ENCODE peak calls at places on chromosomes 16 and 17, in six cellular contexts. One of them, this sample, is unnamed.

GRCh38 chr17:17783825-17784598 is 52.8 kb downstream of the SREBF1 start:
- DNase-seq in A549: no peak
- DNase-seq in GM12865: peak
- DNase-seq in GM12864: no peak
- DNase-seq in lower lobe of right lung: no peak
- DNase-seq in fibroblast of pulmonary artery: peak
- DNase-seq in this sample: no peak

GRCh38 chr17:75031972-75032895 is 14.5 kb downstream of the ATP5PD start:
- DNase-seq in A549: peak
- DNase-seq in GM12865: no peak
- DNase-seq in GM12864: no peak
- DNase-seq in lower lobe of right lung: peak
- DNase-seq in fibroblast of pulmonary artery: peak
- DNase-seq in this sample: peak

GRCh38 chr16:85963746-85964370 is 64.9 kb downstream of the IRF8 start:
- DNase-seq in A549: no peak
- DNase-seq in GM12865: no peak
- DNase-seq in GM12864: no peak
- DNase-seq in lower lobe of right lung: peak
- DNase-seq in fibroblast of pulmonary artery: peak
- DNase-seq in this sample: no peak

GRCh38 chr17:65324574-65324973 is 187.4 kb downstream of the RGS9 start:
- DNase-seq in A549: no peak
- DNase-seq in GM12865: no peak
- DNase-seq in GM12864: no peak
- DNase-seq in lower lobe of right lung: no peak
- DNase-seq in fibroblast of pulmonary artery: no peak
- DNase-seq in this sample: no peak

GRCh38 chr17:64661731-64661980 is 451 bp downstream of the SMURF2 start:
- DNase-seq in A549: no peak
- DNase-seq in GM12865: no peak
- DNase-seq in GM12864: no peak
- DNase-seq in lower lobe of right lung: no peak
- DNase-seq in fibroblast of pulmonary artery: no peak
- DNase-seq in this sample: no peak

GRCh38 chr16:12951392-12951791 is 50.0 kb downstream of the SHISA9 start:
- DNase-seq in A549: no peak
- DNase-seq in GM12865: no peak
- DNase-seq in GM12864: no peak
- DNase-seq in lower lobe of right lung: no peak
- DNase-seq in fibroblast of pulmonary artery: no peak
- DNase-seq in this sample: no peak

GRCh38 chr17:65634533-65634932 is 73.1 kb upstream of the AXIN2 start:
- DNase-seq in A549: peak
- DNase-seq in GM12865: no peak
- DNase-seq in GM12864: no peak
- DNase-seq in lower lobe of right lung: no peak
- DNase-seq in fibroblast of pulmonary artery: no peak
- DNase-seq in this sample: no peak

GRCh38 chr17:61455754-61456681 is 3.8 kb downstream of the TBX4 start:
- DNase-seq in A549: no peak
- DNase-seq in GM12865: no peak
- DNase-seq in GM12864: no peak
- DNase-seq in lower lobe of right lung: no peak
- DNase-seq in fibroblast of pulmonary artery: no peak
- DNase-seq in this sample: no peak

GRCh38 chr16:68503334-68503733 is 35.8 kb upstream of the ZFP90 start:
- DNase-seq in A549: no peak
- DNase-seq in GM12865: no peak
- DNase-seq in GM12864: no peak
- DNase-seq in lower lobe of right lung: peak
- DNase-seq in fibroblast of pulmonary artery: no peak
- DNase-seq in this sample: no peak

GRCh38 chr16:31700530-31701388 is 172.8 kb upstream of the ZNF267 start:
- DNase-seq in A549: peak
- DNase-seq in GM12865: peak
- DNase-seq in GM12864: no peak
- DNase-seq in lower lobe of right lung: peak
- DNase-seq in fibroblast of pulmonary artery: peak
- DNase-seq in this sample: peak

GRCh38 chr17:301681-302299 is 50.8 kb downstream of the RPH3AL start:
- DNase-seq in A549: no peak
- DNase-seq in GM12865: no peak
- DNase-seq in GM12864: no peak
- DNase-seq in lower lobe of right lung: peak
- DNase-seq in fibroblast of pulmonary artery: no peak
- DNase-seq in this sample: no peak

GRCh38 chr16:85157813-85158701 is 45.8 kb upstream of the CIBAR2 start:
- DNase-seq in A549: no peak
- DNase-seq in GM12865: peak
- DNase-seq in GM12864: no peak
- DNase-seq in lower lobe of right lung: no peak
- DNase-seq in fibroblast of pulmonary artery: no peak
- DNase-seq in this sample: peak

GRCh38 chr16:11133344-11133921 is 122.6 kb downstream of the SOCS1 start:
- DNase-seq in A549: no peak
- DNase-seq in GM12865: no peak
- DNase-seq in GM12864: no peak
- DNase-seq in lower lobe of right lung: peak
- DNase-seq in fibroblast of pulmonary artery: peak
- DNase-seq in this sample: no peak

GRCh38 chr17:45821147-45821546 is 23.5 kb upstream of the SPPL2C start:
- DNase-seq in A549: no peak
- DNase-seq in GM12865: no peak
- DNase-seq in GM12864: no peak
- DNase-seq in lower lobe of right lung: no peak
- DNase-seq in fibroblast of pulmonary artery: no peak
- DNase-seq in this sample: no peak

GRCh38 chr16:24536671-24537070 is 2.7 kb upstream of the RBBP6 start:
- DNase-seq in A549: no peak
- DNase-seq in GM12865: no peak
- DNase-seq in GM12864: no peak
- DNase-seq in lower lobe of right lung: no peak
- DNase-seq in fibroblast of pulmonary artery: no peak
- DNase-seq in this sample: no peak

GRCh38 chr16:71460246-71460645 is 1.8 kb downstream of the ZNF23 start:
- DNase-seq in A549: no peak
- DNase-seq in GM12865: no peak
- DNase-seq in GM12864: no peak
- DNase-seq in lower lobe of right lung: no peak
- DNase-seq in fibroblast of pulmonary artery: peak
- DNase-seq in this sample: no peak

GRCh38 chr16:47230296-47230695 is 86.6 kb upstream of the NETO2 start:
- DNase-seq in A549: no peak
- DNase-seq in GM12865: no peak
- DNase-seq in GM12864: no peak
- DNase-seq in lower lobe of right lung: no peak
- DNase-seq in fibroblast of pulmonary artery: no peak
- DNase-seq in this sample: no peak

GRCh38 chr17:55320594-55321506 is 56.1 kb downstream of the HLF start:
- DNase-seq in A549: no peak
- DNase-seq in GM12865: no peak
- DNase-seq in GM12864: no peak
- DNase-seq in lower lobe of right lung: no peak
- DNase-seq in fibroblast of pulmonary artery: no peak
- DNase-seq in this sample: no peak

GRCh38 chr16:53913082-53913870 is 209.3 kb downstream of the FTO start:
- DNase-seq in A549: peak
- DNase-seq in GM12865: no peak
- DNase-seq in GM12864: no peak
- DNase-seq in lower lobe of right lung: no peak
- DNase-seq in fibroblast of pulmonary artery: peak
- DNase-seq in this sample: no peak

GRCh38 chr16:89162314-89162713 is 9.2 kb upstream of the CDH15 start:
- DNase-seq in A549: no peak
- DNase-seq in GM12865: no peak
- DNase-seq in GM12864: no peak
- DNase-seq in lower lobe of right lung: no peak
- DNase-seq in fibroblast of pulmonary artery: no peak
- DNase-seq in this sample: no peak

GRCh38 chr17:82160081-82160480 is 52.6 kb downstream of the CCDC57 start:
- DNase-seq in A549: no peak
- DNase-seq in GM12865: no peak
- DNase-seq in GM12864: no peak
- DNase-seq in lower lobe of right lung: no peak
- DNase-seq in fibroblast of pulmonary artery: peak
- DNase-seq in this sample: no peak

GRCh38 chr17:74280093-74280513 is 6.1 kb downstream of the DNAI2 start:
- DNase-seq in A549: no peak
- DNase-seq in GM12865: peak
- DNase-seq in GM12864: peak
- DNase-seq in lower lobe of right lung: peak
- DNase-seq in fibroblast of pulmonary artery: no peak
- DNase-seq in this sample: peak

GRCh38 chr17:14165672-14166071 is 71.0 kb downstream of the CDRT15 start:
- DNase-seq in A549: no peak
- DNase-seq in GM12865: no peak
- DNase-seq in GM12864: no peak
- DNase-seq in lower lobe of right lung: no peak
- DNase-seq in fibroblast of pulmonary artery: no peak
- DNase-seq in this sample: no peak
- TF ChIP-seq CTCF in A549: no peak
- TF ChIP-seq CTCF in GM12865: no peak
- TF ChIP-seq CTCF in GM12864: no peak
- TF ChIP-seq CTCF in lower lobe of right lung: no peak
- TF ChIP-seq CTCF in fibroblast of pulmonary artery: no peak
- TF ChIP-seq CTCF in this sample: no peak

DNA sequence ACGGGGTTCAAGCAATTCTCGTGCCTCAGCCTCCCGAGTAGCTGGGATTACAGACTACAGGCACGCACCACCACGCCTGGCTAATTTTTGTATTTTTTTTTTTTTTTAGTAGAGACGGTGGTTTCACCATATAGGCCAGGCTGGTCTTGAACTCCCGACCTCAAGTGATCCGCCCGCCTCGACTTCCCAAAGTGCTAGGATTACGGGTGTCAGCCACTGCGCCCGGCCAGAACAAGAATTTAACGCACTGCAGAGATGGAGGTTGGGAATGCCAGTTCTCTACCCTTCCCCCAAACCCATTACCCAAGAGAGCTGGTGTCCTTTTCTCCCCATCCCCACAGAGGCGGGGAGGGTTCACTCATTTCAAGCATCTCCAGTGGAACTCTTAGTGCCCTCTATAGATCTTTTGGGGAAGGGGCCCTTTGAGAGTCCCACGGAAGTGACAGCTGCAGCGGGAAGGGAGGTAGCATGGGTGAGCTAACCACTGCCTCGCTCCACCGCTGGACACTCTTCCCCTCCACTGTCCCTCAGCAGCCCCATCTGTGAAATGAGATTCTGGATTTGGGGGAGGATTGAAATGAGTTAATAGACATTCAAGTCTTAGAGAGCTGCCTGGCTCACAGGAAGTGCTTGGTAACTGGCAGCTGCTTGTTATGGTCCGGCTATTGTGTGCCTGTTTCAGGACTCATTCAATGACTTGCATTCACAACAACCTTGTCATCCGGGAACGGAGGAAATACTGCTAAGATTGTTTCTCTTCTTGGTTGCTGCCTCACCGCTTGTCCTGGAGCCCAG is 3.5 kb upstream of the UBALD2 start:
- DNase-seq in A549: no peak
- DNase-seq in GM12865: peak
- DNase-seq in GM12864: peak
- DNase-seq in lower lobe of right lung: no peak
- DNase-seq in fibroblast of pulmonary artery: peak
- DNase-seq in this sample: peak
- TF ChIP-seq CTCF in A549: no peak
- TF ChIP-seq CTCF in GM12865: no peak
- TF ChIP-seq CTCF in GM12864: no peak
- TF ChIP-seq CTCF in lower lobe of right lung: no peak
- TF ChIP-seq CTCF in fibroblast of pulmonary artery: no peak
- TF ChIP-seq CTCF in this sample: no peak

GRCh38 chr17:13885550-13885949 is 183.8 kb upstream of the COX10 start:
- DNase-seq in A549: no peak
- DNase-seq in GM12865: no peak
- DNase-seq in GM12864: no peak
- DNase-seq in lower lobe of right lung: no peak
- DNase-seq in fibroblast of pulmonary artery: no peak
- DNase-seq in this sample: no peak
- TF ChIP-seq CTCF in A549: no peak
- TF ChIP-seq CTCF in GM12865: no peak
- TF ChIP-seq CTCF in GM12864: no peak
- TF ChIP-seq CTCF in lower lobe of right lung: no peak
- TF ChIP-seq CTCF in fibroblast of pulmonary artery: no peak
- TF ChIP-seq CTCF in this sample: no peak

DNA sequence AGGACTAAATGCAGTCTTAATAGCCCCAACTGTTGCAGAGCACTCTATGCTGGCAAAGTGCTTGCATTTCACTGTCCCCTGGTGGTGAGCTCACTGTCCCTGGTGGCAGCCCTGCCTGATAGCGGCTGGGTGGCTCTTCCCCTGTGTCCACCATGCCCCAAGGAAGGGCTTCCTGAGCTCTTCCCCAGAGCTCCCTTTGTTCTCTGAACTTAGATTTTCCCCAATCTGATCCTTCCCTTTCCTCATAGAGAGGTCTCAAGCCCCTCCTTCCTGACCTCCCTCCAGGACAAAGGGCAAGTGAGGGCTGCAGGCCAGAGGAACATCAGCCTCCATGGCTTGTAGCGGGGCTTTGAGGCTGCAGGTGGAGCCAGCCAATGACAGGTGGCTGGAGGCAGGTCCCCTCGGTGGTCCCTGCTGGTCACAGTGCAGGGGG is 17.0 kb downstream of the BEAN1 start:
- DNase-seq in A549: peak
- DNase-seq in GM12865: no peak
- DNase-seq in GM12864: no peak
- DNase-seq in lower lobe of right lung: no peak
- DNase-seq in fibroblast of pulmonary artery: no peak
- DNase-seq in this sample: no peak
- TF ChIP-seq CTCF in A549: no peak
- TF ChIP-seq CTCF in GM12865: no peak
- TF ChIP-seq CTCF in GM12864: no peak
- TF ChIP-seq CTCF in lower lobe of right lung: no peak
- TF ChIP-seq CTCF in fibroblast of pulmonary artery: no peak
- TF ChIP-seq CTCF in this sample: no peak

GRCh38 chr17:80860703-80861359 is 130.8 kb upstream of the CHMP6 start:
- DNase-seq in A549: no peak
- DNase-seq in GM12865: no peak
- DNase-seq in GM12864: no peak
- DNase-seq in lower lobe of right lung: peak
- DNase-seq in fibroblast of pulmonary artery: no peak
- DNase-seq in this sample: no peak

GRCh38 chr17:80857721-80858171 is 133.9 kb upstream of the CHMP6 start:
- DNase-seq in A549: no peak
- DNase-seq in GM12865: no peak
- DNase-seq in GM12864: no peak
- DNase-seq in lower lobe of right lung: no peak
- DNase-seq in fibroblast of pulmonary artery: no peak
- DNase-seq in this sample: no peak

GRCh38 chr17:80858301-80859003 is 133.2 kb upstream of the CHMP6 start:
- DNase-seq in A549: no peak
- DNase-seq in GM12865: no peak
- DNase-seq in GM12864: no peak
- DNase-seq in lower lobe of right lung: no peak
- DNase-seq in fibroblast of pulmonary artery: no peak
- DNase-seq in this sample: no peak

GRCh38 chr17:80860101-80860671 is 131.5 kb upstream of the CHMP6 start:
- DNase-seq in A549: no peak
- DNase-seq in GM12865: no peak
- DNase-seq in GM12864: no peak
- DNase-seq in lower lobe of right lung: peak
- DNase-seq in fibroblast of pulmonary artery: no peak
- DNase-seq in this sample: no peak

GRCh38 chr17:80859004-80859941 is 132.4 kb upstream of the CHMP6 start:
- DNase-seq in A549: peak
- DNase-seq in GM12865: no peak
- DNase-seq in GM12864: no peak
- DNase-seq in lower lobe of right lung: no peak
- DNase-seq in fibroblast of pulmonary artery: peak
- DNase-seq in this sample: no peak
- TF ChIP-seq CTCF in A549: peak
- TF ChIP-seq CTCF in GM12865: no peak
- TF ChIP-seq CTCF in GM12864: no peak
- TF ChIP-seq CTCF in lower lobe of right lung: no peak
- TF ChIP-seq CTCF in fibroblast of pulmonary artery: peak
- TF ChIP-seq CTCF in this sample: no peak

This sample was measured in GM13977.